ENCODE peak calls at places on chromosomes 13 and 19, in five cellular contexts. D is frontal cortex, M is HFF-Myc, U is pancreas, T is pulmonary artery endothelial cell. Z is an unnamed sample.

GRCh38 chr13:78382946-78383542 is 220.3 kb downstream of the POU4F1 start:
- DNase-seq in D (no peak), M (no peak), U (no peak), T (no peak), Z (no peak)

GRCh38 chr19:47124937-47125668 is 5.5 kb upstream of the SAE1 start:
- DNase-seq in D (peak), M (no peak), U (no peak), T (no peak), Z (no peak)

GRCh38 chr13:74040200-74040599 is 94.0 kb downstream of the KLF12 start:
- DNase-seq in D (no peak), M (peak), U (no peak), T (no peak), Z (no peak)

GRCh38 chr19:39428309-39429112 is 7.2 kb downstream of the RPS16 start:
- DNase-seq in D (peak), M (no peak), U (no peak), T (no peak), Z (peak)

GRCh38 chr19:29497241-29497640 is 28.6 kb upstream of the VSTM2B start:
- DNase-seq in D (no peak), M (no peak), U (no peak), T (no peak), Z (no peak)

GRCh38 chr13:70895599-70895998 is 787.3 kb upstream of the KLHL1 start:
- DNase-seq in D (no peak), M (no peak), U (no peak), T (no peak), Z (no peak)

GRCh38 chr19:6041991-6042421 is 64.1 kb upstream of the RANBP3 start:
- DNase-seq in D (no peak), M (no peak), U (no peak), T (no peak), Z (no peak)

GRCh38 chr19:55939206-55939605 is 7.1 kb upstream of the NLRP13 start:
- DNase-seq in D (no peak), M (no peak), U (no peak), T (no peak), Z (no peak)

GRCh38 chr13:33740134-33740538 is 77.8 kb upstream of the RFC3 start:
- DNase-seq in D (no peak), M (no peak), U (no peak), T (no peak), Z (no peak)

GRCh38 chr13:59459972-59460371 is 703.8 kb downstream of the DIAPH3 start:
- DNase-seq in D (no peak), M (peak), U (no peak), T (no peak), Z (no peak)

GRCh38 chr19:46990998-46991676 is 28.5 kb upstream of the NPAS1 start:
- DNase-seq in D (peak), M (peak), U (peak), T (peak), Z (peak)

GRCh38 chr13:80945328-80945727 is 604.4 kb upstream of the SPRY2 start:
- DNase-seq in D (no peak), M (no peak), U (peak), T (no peak), Z (no peak)

GRCh38 chr13:49976314-49977258 is 20.3 kb upstream of the TRIM13 start:
- DNase-seq in D (peak), M (peak), U (peak), T (peak), Z (peak)

GRCh38 chr13:26062853-26063444 is 11.1 kb upstream of the SHISA2 start:
- DNase-seq in D (peak), M (peak), U (no peak), T (peak), Z (no peak)

GRCh38 chr13:70249332-70250064 is 141.2 kb upstream of the KLHL1 start:
- DNase-seq in D (no peak), M (no peak), U (no peak), T (no peak), Z (no peak)

GRCh38 chr13:48580185-48580803 is 47.4 kb upstream of the RCBTB2 start:
- DNase-seq in D (peak), M (peak), U (no peak), T (no peak), Z (peak)

GRCh38 chr19:12665646-12666304 is 767 bp downstream of the MAN2B1 start:
- DNase-seq in D (no peak), M (no peak), U (no peak), T (no peak), Z (no peak)

GRCh38 chr19:13347351-13347750 is 158.9 kb downstream of the CACNA1A start:
- DNase-seq in D (no peak), M (no peak), U (no peak), T (no peak), Z (no peak)

GRCh38 chr19:51339687-51340656 is 2.0 kb downstream of the VSIG10L start:
- DNase-seq in D (peak), M (no peak), U (peak), T (peak), Z (peak)

GRCh38 chr19:51158474-51159129 is 16.5 kb downstream of the SIGLEC7 start:
- DNase-seq in D (no peak), M (peak), U (no peak), T (no peak), Z (peak)

GRCh38 chr13:49858183-49858856 is 65.8 kb upstream of the KPNA3 start:
- DNase-seq in D (no peak), M (peak), U (no peak), T (no peak), Z (no peak)

GRCh38 chr13:91574756-91575155 is 176.3 kb downstream of the GPC5 start:
- DNase-seq in D (no peak), M (no peak), U (no peak), T (no peak), Z (no peak)

GRCh38 chr19:48239120-48239519 is 16.6 kb downstream of the CARD8 start:
- DNase-seq in D (no peak), M (no peak), U (no peak), T (no peak), Z (no peak)

GRCh38 chr19:16367269-16367683 is 42.6 kb downstream of the KLF2 start:
- DNase-seq in D (no peak), M (no peak), U (peak), T (no peak), Z (no peak)

GRCh38 chr19:10575011-10575716 is 6.4 kb upstream of the CDKN2D start:
- DNase-seq in D (no peak), M (no peak), U (no peak), T (no peak), Z (no peak)

GRCh38 chr13:25847145-25847544 is 204.7 kb downstream of the SHISA2 start:
- DNase-seq in D (no peak), M (no peak), U (no peak), T (no peak), Z (no peak)

GRCh38 chr13:80132741-80133601 is 208.0 kb downstream of the SPRY2 start:
- DNase-seq in D (peak), M (no peak), U (peak), T (peak), Z (peak)

GRCh38 chr13:50224534-50224933 is 209.3 kb downstream of the KCNRG start:
- DNase-seq in D (no peak), M (no peak), U (no peak), T (no peak), Z (no peak)

GRCh38 chr19:2587001-2587719 is 111.2 kb downstream of the GADD45B start:
- DNase-seq in D (no peak), M (no peak), U (no peak), T (no peak), Z (peak)

GRCh38 chr19:31334101-31334848 is 15.0 kb downstream of the TSHZ3 start:
- DNase-seq in D (no peak), M (no peak), U (no peak), T (no peak), Z (no peak)

GRCh38 chr19:41449079-41449864 is 6.3 kb downstream of the ERICH4 start:
- DNase-seq in D (peak), M (no peak), U (peak), T (peak), Z (peak)

GRCh38 chr13:97148894-97149293 is 73.2 kb upstream of the MBNL2 start:
- DNase-seq in D (no peak), M (no peak), U (no peak), T (no peak), Z (no peak)

GRCh38 chr19:40219721-40220276 is 1.6 kb upstream of the TTC9B start:
- DNase-seq in D (no peak), M (no peak), U (no peak), T (peak), Z (no peak)

GRCh38 chr19:33530842-33531241 is 9.3 kb upstream of the PEPD start:
- DNase-seq in D (no peak), M (no peak), U (no peak), T (no peak), Z (no peak)

GRCh38 chr13:112441226-112441625 is 65.1 kb downstream of the SPACA7 start:
- DNase-seq in D (no peak), M (no peak), U (peak), T (no peak), Z (no peak)

GRCh38 chr19:53980553-53981407 is 10.7 kb upstream of the CACNG6 start:
- DNase-seq in D (no peak), M (no peak), U (no peak), T (peak), Z (no peak)

GRCh38 chr13:29922896-29923295 is 72.5 kb upstream of the UBL3 start:
- DNase-seq in D (no peak), M (no peak), U (no peak), T (no peak), Z (no peak)

GRCh38 chr13:112141643-112142400 is 74.9 kb downstream of the SOX1 start:
- DNase-seq in D (no peak), M (no peak), U (peak), T (no peak), Z (no peak)